ENCODE peak calls at places on chromosomes 11 and 22, in six cellular contexts. M, Y, F, R, G and K are unnamed samples.

GRCh38 chr11:2536440-2536989 is 91.7 kb downstream of the KCNQ1 start:
- DNase-seq in M (no peak), Y (no peak), F (no peak), R (no peak), G (peak), K (no peak)

GRCh38 chr11:32429477-32429876 is 5.9 kb downstream of the WT1 start:
- DNase-seq in M (no peak), Y (no peak), F (no peak), R (no peak), G (no peak), K (no peak)

GRCh38 chr11:77560605-77561004 is 29.1 kb upstream of the AQP11 start:
- DNase-seq in M (no peak), Y (no peak), F (no peak), R (peak), G (no peak), K (no peak)

GRCh38 chr11:94283678-94284077 is 20.7 kb upstream of the IZUMO1R start:
- DNase-seq in M (no peak), Y (no peak), F (no peak), R (no peak), G (no peak), K (no peak)

GRCh38 chr11:27330633-27331270 is 32.3 kb downstream of the CCDC34 start:
- DNase-seq in M (no peak), Y (no peak), F (no peak), R (no peak), G (no peak), K (no peak)

GRCh38 chr11:10725114-10725906 is 25.7 kb upstream of the CTR9 start:
- DNase-seq in M (no peak), Y (no peak), F (no peak), R (no peak), G (no peak), K (no peak)

GRCh38 chr11:96097844-96098421 is 174.0 kb upstream of the MTMR2 start:
- DNase-seq in M (no peak), Y (no peak), F (no peak), R (no peak), G (no peak), K (no peak)

GRCh38 chr22:42841444-42841843 is 15.6 kb downstream of the ARFGAP3 start:
- DNase-seq in M (no peak), Y (no peak), F (no peak), R (no peak), G (no peak), K (no peak)

GRCh38 chr11:15276616-15277015 is 161.9 kb downstream of the INSC start:
- DNase-seq in M (no peak), Y (no peak), F (no peak), R (no peak), G (no peak), K (no peak)

GRCh38 chr11:27464155-27464759 is 8.3 kb downstream of the LGR4 start:
- DNase-seq in M (no peak), Y (no peak), F (peak), R (peak), G (no peak), K (no peak)

GRCh38 chr11:2825886-2826678 is 59.5 kb downstream of the CDKN1C start:
- DNase-seq in M (peak), Y (no peak), F (peak), R (no peak), G (no peak), K (peak)

GRCh38 chr22:33921576-33922181 is 1.4 kb upstream of the LARGE1 start:
- DNase-seq in M (peak), Y (peak), F (peak), R (peak), G (peak), K (peak)

GRCh38 chr11:86182976-86183584 is 61.5 kb upstream of the EED start:
- DNase-seq in M (no peak), Y (peak), F (no peak), R (peak), G (no peak), K (no peak)

GRCh38 chr11:70272009-70272408 is 1.5 kb downstream of the PPFIA1 start:
- DNase-seq in M (no peak), Y (no peak), F (no peak), R (no peak), G (peak), K (no peak)

GRCh38 chr11:70271635-70271953 is 1.1 kb downstream of the PPFIA1 start:
- DNase-seq in M (no peak), Y (no peak), F (no peak), R (no peak), G (no peak), K (no peak)

GRCh38 chr11:70270877-70271634 is 566 bp downstream of the PPFIA1 start:
- DNase-seq in M (no peak), Y (peak), F (peak), R (no peak), G (peak), K (no peak)

GRCh38 chr11:70268526-70268925 is 2.0 kb upstream of the PPFIA1 start:
- DNase-seq in M (no peak), Y (no peak), F (no peak), R (no peak), G (peak), K (no peak)

GRCh38 chr11:70270104-70270876 is at the start of gene PPFIA1:
- DNase-seq in M (peak), Y (peak), F (peak), R (peak), G (peak), K (peak)
- TF ChIP-seq POLR2A in M (peak), Y (peak), F (peak), R (peak), G (no peak), K (peak)

GRCh38 chr11:22192289-22192641 is 620 bp upstream of the ANO5 start:
- DNase-seq in M (no peak), Y (peak), F (peak), R (peak), G (no peak), K (no peak)
- H3K4me3 ChIP-seq in M (peak), Y (peak), F (peak), R (peak), G (peak), K (peak)

GRCh38 chr22:45683680-45684079 is 12.0 kb downstream of the ATXN10 start:
- DNase-seq in M (no peak), Y (no peak), F (no peak), R (no peak), G (no peak), K (no peak)

GRCh38 chr22:45683248-45683647 is 11.6 kb downstream of the ATXN10 start:
- DNase-seq in M (no peak), Y (no peak), F (no peak), R (no peak), G (no peak), K (peak)

GRCh38 chr22:45678961-45679912 is 7.6 kb downstream of the ATXN10 start:
- DNase-seq in M (no peak), Y (no peak), F (no peak), R (no peak), G (no peak), K (no peak)

GRCh38 chr22:45682069-45682468 is 10.4 kb downstream of the ATXN10 start:
- DNase-seq in M (no peak), Y (no peak), F (no peak), R (no peak), G (no peak), K (no peak)

GRCh38 chr22:45680932-45681700 is 9.5 kb downstream of the ATXN10 start:
- DNase-seq in M (no peak), Y (no peak), F (no peak), R (peak), G (no peak), K (no peak)
- H3K27ac ChIP-seq in M (no peak), Y (no peak), F (no peak), R (peak), G (no peak), K (no peak)

GRCh38 chr11:57453543-57454177 is 6.7 kb upstream of the RTN4RL2 start:
- DNase-seq in M (no peak), Y (no peak), F (no peak), R (no peak), G (peak), K (no peak)
- TF ChIP-seq POLR2A in M (no peak), Y (no peak), F (no peak), R (no peak), G (no peak), K (no peak)

GRCh38 chr11:92978226-92979111 is 9.0 kb downstream of the MTNR1B start:
- DNase-seq in M (no peak), Y (peak), F (no peak), R (no peak), G (no peak), K (no peak)

GRCh38 chr11:92981508-92982043 is 12.1 kb downstream of the MTNR1B start:
- DNase-seq in M (no peak), Y (no peak), F (no peak), R (no peak), G (no peak), K (no peak)

GRCh38 chr11:92980291-92980690 is 10.8 kb downstream of the MTNR1B start:
- DNase-seq in M (no peak), Y (no peak), F (no peak), R (no peak), G (no peak), K (no peak)

GRCh38 chr11:92977401-92977800 is 8.0 kb downstream of the MTNR1B start:
- DNase-seq in M (no peak), Y (no peak), F (no peak), R (no peak), G (no peak), K (no peak)

GRCh38 chr11:92979176-92979575 is 9.7 kb downstream of the MTNR1B start:
- DNase-seq in M (no peak), Y (no peak), F (no peak), R (no peak), G (no peak), K (no peak)
- H3K4me3 ChIP-seq in M (no peak), Y (no peak), F (no peak), R (no peak), G (no peak), K (no peak)

GRCh38 chr11:122807731-122808485 is 30.4 kb upstream of the CRTAM start:
- DNase-seq in M (no peak), Y (no peak), F (no peak), R (no peak), G (no peak), K (no peak)
- H3K27ac ChIP-seq in M (no peak), Y (no peak), F (no peak), R (no peak), G (no peak), K (no peak)

GRCh38 chr11:67466367-67466766 is 2.7 kb downstream of the TMEM134 start:
- DNase-seq in M (no peak), Y (no peak), F (peak), R (no peak), G (no peak), K (no peak)

GRCh38 chr11:67463186-67463585 is 5.9 kb downstream of the TMEM134 start:
- DNase-seq in M (no peak), Y (no peak), F (no peak), R (no peak), G (no peak), K (no peak)

GRCh38 chr11:67463680-67464410 is 5.2 kb downstream of the TMEM134 start:
- DNase-seq in M (peak), Y (peak), F (peak), R (peak), G (peak), K (peak)

GRCh38 chr11:67465190-67465522 is 3.9 kb downstream of the TMEM134 start:
- DNase-seq in M (no peak), Y (peak), F (no peak), R (peak), G (no peak), K (no peak)

GRCh38 chr11:67464411-67465189 is 4.5 kb downstream of the TMEM134 start:
- DNase-seq in M (peak), Y (peak), F (peak), R (peak), G (peak), K (peak)
- TF ChIP-seq POLR2A in M (no peak), Y (peak), F (peak), R (peak), G (peak), K (peak)